ENCODE peak calls at places on chromosome 14, in nine cellular contexts. One of them, this sample, is unnamed.

GRCh38 chr14:99312106-99312505 is 40.1 kb upstream of the BCL11B start:
- DNase-seq in suprapubic skin: no peak
- DNase-seq in CD4-positive, alpha-beta memory T cell: no peak
- DNase-seq in SJSA1: no peak
- DNase-seq in hepatocyte: no peak
- DNase-seq in lung: no peak
- DNase-seq in adrenal gland: no peak
- DNase-seq in cardiac muscle cell: no peak
- DNase-seq in stomach: no peak
- DNase-seq in this sample: no peak

GRCh38 chr14:94679941-94680340 is 67.8 kb downstream of the SERPINA3 start:
- DNase-seq in suprapubic skin: no peak
- DNase-seq in CD4-positive, alpha-beta memory T cell: no peak
- DNase-seq in SJSA1: no peak
- DNase-seq in hepatocyte: no peak
- DNase-seq in lung: no peak
- DNase-seq in adrenal gland: no peak
- DNase-seq in cardiac muscle cell: no peak
- DNase-seq in stomach: no peak
- DNase-seq in this sample: no peak

GRCh38 chr14:59356298-59356697 is 108.9 kb downstream of the GPR135 start:
- DNase-seq in suprapubic skin: no peak
- DNase-seq in CD4-positive, alpha-beta memory T cell: no peak
- DNase-seq in SJSA1: no peak
- DNase-seq in hepatocyte: no peak
- DNase-seq in lung: peak; percentile 34
- DNase-seq in adrenal gland: no peak
- DNase-seq in cardiac muscle cell: no peak
- DNase-seq in stomach: no peak
- DNase-seq in this sample: no peak

GRCh38 chr14:98411154-98411553 is 860.8 kb downstream of the BCL11B start:
- DNase-seq in suprapubic skin: no peak
- DNase-seq in CD4-positive, alpha-beta memory T cell: no peak
- DNase-seq in SJSA1: no peak
- DNase-seq in hepatocyte: no peak
- DNase-seq in lung: no peak
- DNase-seq in adrenal gland: no peak
- DNase-seq in cardiac muscle cell: no peak
- DNase-seq in stomach: no peak
- DNase-seq in this sample: no peak

GRCh38 chr14:94394594-94395305 is 6.3 kb upstream of the SERPINA1 start:
- DNase-seq in suprapubic skin: no peak
- DNase-seq in CD4-positive, alpha-beta memory T cell: no peak
- DNase-seq in SJSA1: no peak
- DNase-seq in hepatocyte: peak; percentile 31
- DNase-seq in lung: peak; percentile 69
- DNase-seq in adrenal gland: peak; percentile 48
- DNase-seq in cardiac muscle cell: no peak
- DNase-seq in stomach: no peak
- DNase-seq in this sample: peak; percentile 27

GRCh38 chr14:104732355-104732804 is 8.4 kb downstream of the ADSS1 start:
- DNase-seq in suprapubic skin: no peak
- DNase-seq in CD4-positive, alpha-beta memory T cell: no peak
- DNase-seq in SJSA1: no peak
- DNase-seq in hepatocyte: no peak
- DNase-seq in lung: peak; percentile 68
- DNase-seq in adrenal gland: peak; percentile 80
- DNase-seq in cardiac muscle cell: no peak
- DNase-seq in stomach: peak; percentile 93
- DNase-seq in this sample: peak; percentile 87

GRCh38 chr14:105450864-105451720 is 23.5 kb upstream of the CRIP2 start:
- DNase-seq in suprapubic skin: no peak
- DNase-seq in CD4-positive, alpha-beta memory T cell: no peak
- DNase-seq in SJSA1: no peak
- DNase-seq in hepatocyte: no peak
- DNase-seq in lung: no peak
- DNase-seq in adrenal gland: no peak
- DNase-seq in cardiac muscle cell: no peak
- DNase-seq in stomach: no peak
- DNase-seq in this sample: no peak

GRCh38 chr14:33307691-33308369 is 369.2 kb downstream of the NPAS3 start:
- DNase-seq in suprapubic skin: peak; percentile 72
- DNase-seq in CD4-positive, alpha-beta memory T cell: no peak
- DNase-seq in SJSA1: no peak
- DNase-seq in hepatocyte: no peak
- DNase-seq in lung: no peak
- DNase-seq in adrenal gland: peak; percentile 65
- DNase-seq in cardiac muscle cell: no peak
- DNase-seq in stomach: no peak
- DNase-seq in this sample: peak; percentile 30

GRCh38 chr14:74552623-74553022 is 59.1 kb downstream of the ISCA2 start:
- DNase-seq in suprapubic skin: peak; percentile 87
- DNase-seq in CD4-positive, alpha-beta memory T cell: no peak
- DNase-seq in SJSA1: no peak
- DNase-seq in hepatocyte: no peak
- DNase-seq in lung: peak; percentile 62
- DNase-seq in adrenal gland: peak; percentile 64
- DNase-seq in cardiac muscle cell: no peak
- DNase-seq in stomach: peak; percentile 45
- DNase-seq in this sample: peak; percentile 53

GRCh38 chr14:92945959-92946846 is 23.3 kb downstream of the CHGA start:
- DNase-seq in suprapubic skin: peak; percentile 75
- DNase-seq in CD4-positive, alpha-beta memory T cell: no peak
- DNase-seq in SJSA1: peak; percentile 77
- DNase-seq in hepatocyte: no peak
- DNase-seq in lung: peak; percentile 66
- DNase-seq in adrenal gland: peak; percentile 45
- DNase-seq in cardiac muscle cell: no peak
- DNase-seq in stomach: peak; percentile 91
- DNase-seq in this sample: peak; percentile 52

GRCh38 chr14:44449694-44450093 is 57.4 kb downstream of the FSCB start:
- DNase-seq in suprapubic skin: no peak
- DNase-seq in CD4-positive, alpha-beta memory T cell: no peak
- DNase-seq in SJSA1: no peak
- DNase-seq in hepatocyte: peak; percentile 81
- DNase-seq in lung: no peak
- DNase-seq in adrenal gland: no peak
- DNase-seq in cardiac muscle cell: no peak
- DNase-seq in stomach: no peak
- DNase-seq in this sample: no peak

GRCh38 chr14:105364100-105364708 is 34.1 kb upstream of the TEX22 start:
- DNase-seq in suprapubic skin: no peak
- DNase-seq in CD4-positive, alpha-beta memory T cell: peak; percentile 46
- DNase-seq in SJSA1: peak; percentile 23
- DNase-seq in hepatocyte: no peak
- DNase-seq in lung: no peak
- DNase-seq in adrenal gland: no peak
- DNase-seq in cardiac muscle cell: no peak
- DNase-seq in stomach: peak; percentile 31
- DNase-seq in this sample: peak; percentile 44

GRCh38 chr14:79949906-79950305 is 261.4 kb downstream of the DIO2 start:
- DNase-seq in suprapubic skin: no peak
- DNase-seq in CD4-positive, alpha-beta memory T cell: no peak
- DNase-seq in SJSA1: no peak
- DNase-seq in hepatocyte: no peak
- DNase-seq in lung: no peak
- DNase-seq in adrenal gland: no peak
- DNase-seq in cardiac muscle cell: no peak
- DNase-seq in stomach: no peak
- DNase-seq in this sample: no peak

GRCh38 chr14:61638595-61639391 is 56.5 kb upstream of the HIF1A start:
- DNase-seq in suprapubic skin: no peak
- DNase-seq in CD4-positive, alpha-beta memory T cell: no peak
- DNase-seq in SJSA1: no peak
- DNase-seq in hepatocyte: no peak
- DNase-seq in lung: no peak
- DNase-seq in adrenal gland: no peak
- DNase-seq in cardiac muscle cell: no peak
- DNase-seq in stomach: no peak
- DNase-seq in this sample: no peak

GRCh38 chr14:25150401-25150800 is 100.5 kb upstream of the STXBP6 start:
- DNase-seq in suprapubic skin: no peak
- DNase-seq in CD4-positive, alpha-beta memory T cell: no peak
- DNase-seq in SJSA1: no peak
- DNase-seq in hepatocyte: no peak
- DNase-seq in lung: no peak
- DNase-seq in adrenal gland: no peak
- DNase-seq in cardiac muscle cell: no peak
- DNase-seq in stomach: no peak
- DNase-seq in this sample: no peak

GRCh38 chr14:49598479-49599301 is at the start of gene LRR1:
- DNase-seq in suprapubic skin: peak; percentile 93
- DNase-seq in CD4-positive, alpha-beta memory T cell: peak; percentile 91
- DNase-seq in SJSA1: peak; percentile 94
- DNase-seq in hepatocyte: peak; percentile 89
- DNase-seq in lung: peak; percentile 89
- DNase-seq in adrenal gland: peak; percentile 84
- DNase-seq in cardiac muscle cell: peak; percentile 83
- DNase-seq in stomach: peak; percentile 88
- DNase-seq in this sample: peak; percentile 86

GRCh38 chr14:36662258-36662542 is 540 bp downstream of the PAX9 start:
- DNase-seq in suprapubic skin: no peak
- DNase-seq in CD4-positive, alpha-beta memory T cell: no peak
- DNase-seq in SJSA1: peak; percentile 60
- DNase-seq in hepatocyte: no peak
- DNase-seq in lung: no peak
- DNase-seq in adrenal gland: no peak
- DNase-seq in cardiac muscle cell: no peak
- DNase-seq in stomach: no peak
- DNase-seq in this sample: no peak

GRCh38 chr14:61341275-61342210 is 20.2 kb downstream of the PRKCH start:
- DNase-seq in suprapubic skin: no peak
- DNase-seq in CD4-positive, alpha-beta memory T cell: no peak
- DNase-seq in SJSA1: no peak
- DNase-seq in hepatocyte: no peak
- DNase-seq in lung: no peak
- DNase-seq in adrenal gland: no peak
- DNase-seq in cardiac muscle cell: no peak
- DNase-seq in stomach: no peak
- DNase-seq in this sample: no peak

GRCh38 chr14:89899917-89900680 is 54.4 kb downstream of the EFCAB11 start:
- DNase-seq in suprapubic skin: no peak
- DNase-seq in CD4-positive, alpha-beta memory T cell: peak; percentile 15
- DNase-seq in SJSA1: peak; percentile 15
- DNase-seq in hepatocyte: peak; percentile 20
- DNase-seq in lung: no peak
- DNase-seq in adrenal gland: no peak
- DNase-seq in cardiac muscle cell: peak; percentile 42
- DNase-seq in stomach: no peak
- DNase-seq in this sample: no peak

GRCh38 chr14:51925980-51926379 is 63.4 kb upstream of the RTRAF start:
- DNase-seq in suprapubic skin: no peak
- DNase-seq in CD4-positive, alpha-beta memory T cell: no peak
- DNase-seq in SJSA1: no peak
- DNase-seq in hepatocyte: no peak
- DNase-seq in lung: no peak
- DNase-seq in adrenal gland: no peak
- DNase-seq in cardiac muscle cell: no peak
- DNase-seq in stomach: no peak
- DNase-seq in this sample: no peak

GRCh38 chr14:51921026-51921425 is 60.6 kb downstream of the GNG2 start:
- DNase-seq in suprapubic skin: no peak
- DNase-seq in CD4-positive, alpha-beta memory T cell: no peak
- DNase-seq in SJSA1: no peak
- DNase-seq in hepatocyte: no peak
- DNase-seq in lung: no peak
- DNase-seq in adrenal gland: no peak
- DNase-seq in cardiac muscle cell: no peak
- DNase-seq in stomach: no peak
- DNase-seq in this sample: no peak

GRCh38 chr14:51922624-51923023 is 62.2 kb downstream of the GNG2 start:
- DNase-seq in suprapubic skin: no peak
- DNase-seq in CD4-positive, alpha-beta memory T cell: no peak
- DNase-seq in SJSA1: peak; percentile 7
- DNase-seq in hepatocyte: peak; percentile 31
- DNase-seq in lung: no peak
- DNase-seq in adrenal gland: no peak
- DNase-seq in cardiac muscle cell: no peak
- DNase-seq in stomach: no peak
- DNase-seq in this sample: peak; percentile 34

GRCh38 chr14:51926449-51926848 is 62.9 kb upstream of the RTRAF start:
- DNase-seq in suprapubic skin: no peak
- DNase-seq in CD4-positive, alpha-beta memory T cell: no peak
- DNase-seq in SJSA1: no peak
- DNase-seq in hepatocyte: no peak
- DNase-seq in lung: no peak
- DNase-seq in adrenal gland: no peak
- DNase-seq in cardiac muscle cell: no peak
- DNase-seq in stomach: no peak
- DNase-seq in this sample: no peak

GRCh38 chr14:51924600-51924999 is 64.2 kb downstream of the GNG2 start:
- DNase-seq in suprapubic skin: no peak
- DNase-seq in CD4-positive, alpha-beta memory T cell: no peak
- DNase-seq in SJSA1: no peak
- DNase-seq in hepatocyte: no peak
- DNase-seq in lung: no peak
- DNase-seq in adrenal gland: no peak
- DNase-seq in cardiac muscle cell: no peak
- DNase-seq in stomach: no peak
- DNase-seq in this sample: no peak
- H3K4me1 ChIP-seq in suprapubic skin: peaks cover 8% of the 10 kb centered on the region
- H3K4me1 ChIP-seq in CD4-positive, alpha-beta memory T cell: peaks cover 40% of the 10 kb centered on the region
- H3K4me1 ChIP-seq in SJSA1: peaks cover 6% of the 10 kb centered on the region
- H3K4me1 ChIP-seq in hepatocyte: no peaks in the 10 kb centered on the region
- H3K4me1 ChIP-seq in lung: no peaks in the 10 kb centered on the region
- H3K4me1 ChIP-seq in adrenal gland: no peaks in the 10 kb centered on the region
- H3K4me1 ChIP-seq in cardiac muscle cell: peaks cover 4% of the 10 kb centered on the region
- H3K4me1 ChIP-seq in stomach: no peaks in the 10 kb centered on the region
- H3K4me1 ChIP-seq in this sample: peaks cover 22% of the 10 kb centered on the region

GRCh38 chr14:78567343-78567742 is 397.2 kb downstream of the NRXN3 start:
- DNase-seq in suprapubic skin: no peak
- DNase-seq in CD4-positive, alpha-beta memory T cell: no peak
- DNase-seq in SJSA1: peak; percentile 1
- DNase-seq in hepatocyte: no peak
- DNase-seq in lung: no peak
- DNase-seq in adrenal gland: no peak
- DNase-seq in cardiac muscle cell: no peak
- DNase-seq in stomach: no peak
- DNase-seq in this sample: peak; percentile 3
- H3K27ac ChIP-seq in suprapubic skin: no peak overlapping the region
- H3K27ac ChIP-seq in CD4-positive, alpha-beta memory T cell: no peak overlapping the region
- H3K27ac ChIP-seq in SJSA1: no peak overlapping the region
- H3K27ac ChIP-seq in hepatocyte: no peak overlapping the region
- H3K27ac ChIP-seq in lung: no peak overlapping the region
- H3K27ac ChIP-seq in adrenal gland: no peak overlapping the region
- H3K27ac ChIP-seq in cardiac muscle cell: no peak overlapping the region
- H3K27ac ChIP-seq in stomach: no peak overlapping the region
- H3K27ac ChIP-seq in this sample: no peak overlapping the region

GRCh38 chr14:91390165-91390778 is 27.3 kb downstream of the CCDC88C start:
- DNase-seq in suprapubic skin: no peak
- DNase-seq in CD4-positive, alpha-beta memory T cell: no peak
- DNase-seq in SJSA1: no peak
- DNase-seq in hepatocyte: no peak
- DNase-seq in lung: no peak
- DNase-seq in adrenal gland: no peak
- DNase-seq in cardiac muscle cell: no peak
- DNase-seq in stomach: no peak
- DNase-seq in this sample: no peak
- H3K4me1 ChIP-seq in suprapubic skin: peaks cover 27% of the 10 kb centered on the region
- H3K4me1 ChIP-seq in CD4-positive, alpha-beta memory T cell: peaks cover 100% of the 10 kb centered on the region
- H3K4me1 ChIP-seq in SJSA1: no peaks in the 10 kb centered on the region
- H3K4me1 ChIP-seq in hepatocyte: peaks cover 7% of the 10 kb centered on the region
- H3K4me1 ChIP-seq in lung: no peaks in the 10 kb centered on the region
- H3K4me1 ChIP-seq in adrenal gland: no peaks in the 10 kb centered on the region
- H3K4me1 ChIP-seq in cardiac muscle cell: no peaks in the 10 kb centered on the region
- H3K4me1 ChIP-seq in stomach: peaks cover 42% of the 10 kb centered on the region
- H3K4me1 ChIP-seq in this sample: peaks cover 35% of the 10 kb centered on the region

GRCh38 chr14:68535404-68536024 is 257.4 kb downstream of the ZFP36L1 start:
- DNase-seq in suprapubic skin: no peak
- DNase-seq in CD4-positive, alpha-beta memory T cell: no peak
- DNase-seq in SJSA1: peak; percentile 33
- DNase-seq in hepatocyte: no peak
- DNase-seq in lung: no peak
- DNase-seq in adrenal gland: no peak
- DNase-seq in cardiac muscle cell: no peak
- DNase-seq in stomach: no peak
- DNase-seq in this sample: no peak
- H3K27ac ChIP-seq in suprapubic skin: no peak overlapping the region
- H3K27ac ChIP-seq in CD4-positive, alpha-beta memory T cell: no peak overlapping the region
- H3K27ac ChIP-seq in SJSA1: peak overlapping the region; percentile 47
- H3K27ac ChIP-seq in hepatocyte: no peak overlapping the region
- H3K27ac ChIP-seq in lung: peak overlapping the region; percentile 46
- H3K27ac ChIP-seq in adrenal gland: no peak overlapping the region
- H3K27ac ChIP-seq in cardiac muscle cell: no peak overlapping the region
- H3K27ac ChIP-seq in stomach: no peak overlapping the region
- H3K27ac ChIP-seq in this sample: no peak overlapping the region

This sample was measured in heart right ventricle.